ENCODE peak calls at places on chromosomes 12 and 14, in four cellular contexts. One of them, this sample, is unnamed.

GRCh38 chr12:12503384-12504078 is 59.1 kb downstream of the DUSP16 start:
- DNase-seq in CD8-positive, alpha-beta memory T cell: no peak
- DNase-seq in fibroblast of pulmonary artery: no peak
- DNase-seq in A549: no peak
- DNase-seq in this sample: no peak

GRCh38 chr14:105378199-105378598 is 20.1 kb upstream of the TEX22 start:
- DNase-seq in CD8-positive, alpha-beta memory T cell: no peak
- DNase-seq in fibroblast of pulmonary artery: no peak
- DNase-seq in A549: no peak
- DNase-seq in this sample: no peak

GRCh38 chr14:68789798-68790655 is 2.8 kb downstream of the ZFP36L1 start:
- DNase-seq in CD8-positive, alpha-beta memory T cell: peak
- DNase-seq in fibroblast of pulmonary artery: peak
- DNase-seq in A549: peak
- DNase-seq in this sample: no peak

GRCh38 chr14:87233806-87234384 is 759.1 kb downstream of the GALC start:
- DNase-seq in CD8-positive, alpha-beta memory T cell: no peak
- DNase-seq in fibroblast of pulmonary artery: no peak
- DNase-seq in A549: no peak
- DNase-seq in this sample: no peak

GRCh38 chr14:26984318-26985177 is 386.7 kb upstream of the NOVA1 start:
- DNase-seq in CD8-positive, alpha-beta memory T cell: no peak
- DNase-seq in fibroblast of pulmonary artery: peak
- DNase-seq in A549: peak
- DNase-seq in this sample: peak

GRCh38 chr12:104218935-104219334 is 3.4 kb downstream of the TXNRD1 start:
- DNase-seq in CD8-positive, alpha-beta memory T cell: no peak
- DNase-seq in fibroblast of pulmonary artery: peak
- DNase-seq in A549: no peak
- DNase-seq in this sample: no peak

GRCh38 chr12:117408161-117408791 is 46.9 kb upstream of the NOS1 start:
- DNase-seq in CD8-positive, alpha-beta memory T cell: no peak
- DNase-seq in fibroblast of pulmonary artery: peak
- DNase-seq in A549: no peak
- DNase-seq in this sample: peak

GRCh38 chr12:95548539-95549391 is 2.5 kb downstream of the USP44 start:
- DNase-seq in CD8-positive, alpha-beta memory T cell: peak
- DNase-seq in fibroblast of pulmonary artery: no peak
- DNase-seq in A549: peak
- DNase-seq in this sample: peak

GRCh38 chr12:74259199-74259598 is 278.4 kb upstream of the ATXN7L3B start:
- DNase-seq in CD8-positive, alpha-beta memory T cell: no peak
- DNase-seq in fibroblast of pulmonary artery: no peak
- DNase-seq in A549: no peak
- DNase-seq in this sample: no peak

GRCh38 chr12:121295746-121296617 is 527 bp downstream of the CAMKK2 start:
- DNase-seq in CD8-positive, alpha-beta memory T cell: peak
- DNase-seq in fibroblast of pulmonary artery: no peak
- DNase-seq in A549: peak
- DNase-seq in this sample: peak

GRCh38 chr14:31945074-31945613 is 132.0 kb upstream of the ARHGAP5 start:
- DNase-seq in CD8-positive, alpha-beta memory T cell: no peak
- DNase-seq in fibroblast of pulmonary artery: no peak
- DNase-seq in A549: peak
- DNase-seq in this sample: no peak

GRCh38 chr12:51391047-51391837 is at the start of gene GALNT6:
- DNase-seq in CD8-positive, alpha-beta memory T cell: peak
- DNase-seq in fibroblast of pulmonary artery: no peak
- DNase-seq in A549: no peak
- DNase-seq in this sample: peak

GRCh38 chr14:101927859-101928258 is 36.5 kb upstream of the DYNC1H1 start:
- DNase-seq in CD8-positive, alpha-beta memory T cell: no peak
- DNase-seq in fibroblast of pulmonary artery: peak
- DNase-seq in A549: no peak
- DNase-seq in this sample: peak

GRCh38 chr14:44963775-44964380 is 1.9 kb downstream of the TOGARAM1 start:
- DNase-seq in CD8-positive, alpha-beta memory T cell: no peak
- DNase-seq in fibroblast of pulmonary artery: peak
- DNase-seq in A549: peak
- DNase-seq in this sample: no peak

GRCh38 chr14:75452900-75453816 is 25.3 kb downstream of the JDP2 start:
- DNase-seq in CD8-positive, alpha-beta memory T cell: no peak
- DNase-seq in fibroblast of pulmonary artery: peak
- DNase-seq in A549: peak
- DNase-seq in this sample: peak

GRCh38 chr14:93976477-93977057 is at the start of gene ASB2:
- DNase-seq in CD8-positive, alpha-beta memory T cell: no peak
- DNase-seq in fibroblast of pulmonary artery: no peak
- DNase-seq in A549: no peak
- DNase-seq in this sample: no peak

GRCh38 chr12:88298761-88299242 is 156.7 kb downstream of the TMTC3 start:
- DNase-seq in CD8-positive, alpha-beta memory T cell: no peak
- DNase-seq in fibroblast of pulmonary artery: peak
- DNase-seq in A549: peak
- DNase-seq in this sample: no peak

GRCh38 chr12:94987806-94988205 is 15.7 kb downstream of the NDUFA12 start:
- DNase-seq in CD8-positive, alpha-beta memory T cell: peak
- DNase-seq in fibroblast of pulmonary artery: no peak
- DNase-seq in A549: no peak
- DNase-seq in this sample: no peak

GRCh38 chr12:3204143-3204542 is 127.0 kb downstream of the TSPAN9 start:
- DNase-seq in CD8-positive, alpha-beta memory T cell: no peak
- DNase-seq in fibroblast of pulmonary artery: no peak
- DNase-seq in A549: no peak
- DNase-seq in this sample: no peak

GRCh38 chr12:52207106-52207505 is 15.3 kb upstream of the KRT80 start:
- DNase-seq in CD8-positive, alpha-beta memory T cell: no peak
- DNase-seq in fibroblast of pulmonary artery: no peak
- DNase-seq in A549: no peak
- DNase-seq in this sample: no peak

GRCh38 chr12:129719426-129719825 is 184.4 kb downstream of the TMEM132D start:
- DNase-seq in CD8-positive, alpha-beta memory T cell: no peak
- DNase-seq in fibroblast of pulmonary artery: no peak
- DNase-seq in A549: no peak
- DNase-seq in this sample: no peak

GRCh38 chr12:104421343-104421742 is 35.4 kb upstream of the CHST11 start:
- DNase-seq in CD8-positive, alpha-beta memory T cell: no peak
- DNase-seq in fibroblast of pulmonary artery: no peak
- DNase-seq in A549: no peak
- DNase-seq in this sample: no peak

GRCh38 chr12:79920421-79921238 is 14.3 kb downstream of the PPP1R12A start:
- DNase-seq in CD8-positive, alpha-beta memory T cell: no peak
- DNase-seq in fibroblast of pulmonary artery: no peak
- DNase-seq in A549: no peak
- DNase-seq in this sample: no peak

GRCh38 chr12:79925492-79925891 is 9.4 kb downstream of the PPP1R12A start:
- DNase-seq in CD8-positive, alpha-beta memory T cell: no peak
- DNase-seq in fibroblast of pulmonary artery: peak
- DNase-seq in A549: no peak
- DNase-seq in this sample: no peak

GRCh38 chr12:79921786-79922185 is 13.1 kb downstream of the PPP1R12A start:
- DNase-seq in CD8-positive, alpha-beta memory T cell: no peak
- DNase-seq in fibroblast of pulmonary artery: no peak
- DNase-seq in A549: no peak
- DNase-seq in this sample: no peak

GRCh38 chr12:79919762-79920161 is 15.1 kb downstream of the PPP1R12A start:
- DNase-seq in CD8-positive, alpha-beta memory T cell: no peak
- DNase-seq in fibroblast of pulmonary artery: no peak
- DNase-seq in A549: no peak
- DNase-seq in this sample: no peak
- H3K4me3 ChIP-seq in CD8-positive, alpha-beta memory T cell: no peak
- H3K4me3 ChIP-seq in fibroblast of pulmonary artery: no peak
- H3K4me3 ChIP-seq in A549: no peak
- H3K4me3 ChIP-seq in this sample: no peak

DNA sequence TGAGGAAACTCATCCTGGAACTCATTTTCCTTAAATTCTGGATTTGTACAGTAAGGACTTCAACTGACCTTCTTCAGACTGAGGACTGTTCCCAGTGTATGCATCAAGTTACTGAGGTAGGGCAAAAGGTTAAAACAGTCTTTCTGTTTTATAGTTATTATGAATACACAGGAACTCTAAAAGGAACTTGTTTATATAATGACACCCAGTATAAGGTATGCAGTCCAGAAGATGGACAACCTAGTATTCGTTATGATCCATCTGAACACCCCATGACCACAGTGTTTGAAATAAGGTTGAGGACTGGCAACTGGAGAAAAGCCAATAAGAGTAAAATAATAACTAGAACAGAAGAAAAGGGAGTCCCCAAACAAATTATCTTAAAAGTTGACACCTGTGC is 779.9 kb upstream of the TMEM132C start:
- DNase-seq in CD8-positive, alpha-beta memory T cell: no peak
- DNase-seq in fibroblast of pulmonary artery: no peak
- DNase-seq in A549: no peak
- DNase-seq in this sample: no peak
- H3K4me3 ChIP-seq in CD8-positive, alpha-beta memory T cell: no peak
- H3K4me3 ChIP-seq in fibroblast of pulmonary artery: no peak
- H3K4me3 ChIP-seq in A549: no peak
- H3K4me3 ChIP-seq in this sample: no peak

DNA sequence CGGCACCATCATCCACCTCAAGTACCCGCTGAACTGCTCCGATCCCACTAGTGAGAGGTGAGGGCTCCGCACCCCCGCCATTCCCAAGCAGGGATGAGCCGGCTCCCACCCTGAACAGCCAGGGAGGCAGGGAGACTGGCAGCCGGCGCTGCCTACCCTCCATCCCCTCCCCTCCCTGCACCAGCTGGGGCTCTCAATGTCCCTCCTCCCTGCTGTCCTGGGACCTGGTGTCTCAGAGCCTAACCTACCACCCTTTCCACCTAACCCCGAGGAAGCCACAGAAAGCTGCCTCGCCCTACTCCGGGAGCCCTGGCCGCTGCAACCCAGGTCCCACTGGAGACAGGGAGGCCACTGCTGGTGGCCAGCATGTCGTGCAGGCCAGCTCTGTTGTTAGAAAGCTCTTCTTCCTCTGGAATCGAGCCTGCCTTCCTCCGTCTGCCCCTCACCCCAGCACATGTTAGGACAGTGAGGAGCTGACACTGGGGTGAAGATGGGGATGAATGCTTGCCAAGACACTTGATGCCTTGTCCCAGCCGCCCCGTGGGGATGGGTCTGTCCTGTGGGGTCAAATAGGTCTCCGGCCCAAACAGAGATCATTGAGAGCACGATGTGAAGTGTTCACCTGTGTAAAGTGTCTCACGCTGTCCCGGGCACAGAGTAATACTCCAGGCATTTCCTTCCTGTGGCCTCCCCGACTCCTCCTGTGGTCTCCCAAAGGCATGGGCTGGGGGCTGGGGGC is 1.1 kb downstream of the PTPN6 start:
- DNase-seq in CD8-positive, alpha-beta memory T cell: no peak
- DNase-seq in fibroblast of pulmonary artery: no peak
- DNase-seq in A549: no peak
- DNase-seq in this sample: no peak
- H3K4me3 ChIP-seq in CD8-positive, alpha-beta memory T cell: peak
- H3K4me3 ChIP-seq in fibroblast of pulmonary artery: no peak
- H3K4me3 ChIP-seq in A549: no peak
- H3K4me3 ChIP-seq in this sample: peak

GRCh38 chr14:23365353-23366162 is 586 bp upstream of the EFS start:
- DNase-seq in CD8-positive, alpha-beta memory T cell: no peak
- DNase-seq in fibroblast of pulmonary artery: no peak
- DNase-seq in A549: no peak
- DNase-seq in this sample: no peak
- H3K4me3 ChIP-seq in CD8-positive, alpha-beta memory T cell: no peak
- H3K4me3 ChIP-seq in fibroblast of pulmonary artery: peak
- H3K4me3 ChIP-seq in A549: no peak
- H3K4me3 ChIP-seq in this sample: peak

This sample was measured in lower leg skin.